ENCODE peak calls at places on chromosomes 4 and X, in four cellular contexts. One of them, this sample, is unnamed.

GRCh38 chrX:11619426-11619825 is 46.3 kb downstream of the ARHGAP6 start:
- DNase-seq in ELR: peak
- DNase-seq in Right ventricle myocardium superior: no peak
- DNase-seq in mucosa of descending colon: no peak
- DNase-seq in this sample: no peak

GRCh38 chr4:8315343-8316250 is 46.0 kb downstream of the HTRA3 start:
- DNase-seq in mucosa of descending colon: no peak
- DNase-seq in ELR: peak
- DNase-seq in Right ventricle myocardium superior: peak
- DNase-seq in this sample: no peak

GRCh38 chr4:77586953-77587383 is 18.7 kb upstream of the CXCL13 start:
- DNase-seq in ELR: no peak
- DNase-seq in Right ventricle myocardium superior: no peak
- DNase-seq in mucosa of descending colon: no peak
- DNase-seq in this sample: no peak

GRCh38 chr4:110193822-110194761 is 4.3 kb downstream of the ELOVL6 start:
- DNase-seq in ELR: peak
- DNase-seq in Right ventricle myocardium superior: peak
- DNase-seq in mucosa of descending colon: peak
- DNase-seq in this sample: no peak

GRCh38 chr4:4574792-4575191 is 32.9 kb upstream of the STX18 start:
- DNase-seq in Right ventricle myocardium superior: peak
- DNase-seq in ELR: peak
- DNase-seq in mucosa of descending colon: peak
- DNase-seq in this sample: no peak

GRCh38 chr4:102632236-102632635 is 128.5 kb downstream of the MANBA start:
- DNase-seq in Right ventricle myocardium superior: no peak
- DNase-seq in ELR: no peak
- DNase-seq in mucosa of descending colon: no peak
- DNase-seq in this sample: no peak

GRCh38 chr4:20444599-20445337 is 193.1 kb downstream of the SLIT2 start:
- DNase-seq in mucosa of descending colon: no peak
- DNase-seq in Right ventricle myocardium superior: no peak
- DNase-seq in ELR: no peak
- DNase-seq in this sample: no peak

GRCh38 chr4:25805255-25805860 is 57.4 kb downstream of the SEL1L3 start:
- DNase-seq in Right ventricle myocardium superior: no peak
- DNase-seq in ELR: no peak
- DNase-seq in mucosa of descending colon: no peak
- DNase-seq in this sample: no peak

GRCh38 chr4:126191536-126191935 is 876.8 kb downstream of the FAT4 start:
- DNase-seq in mucosa of descending colon: no peak
- DNase-seq in ELR: no peak
- DNase-seq in Right ventricle myocardium superior: no peak
- DNase-seq in this sample: no peak

GRCh38 chr4:69775488-69775887 is 15.1 kb upstream of the SULT1B1 start:
- DNase-seq in Right ventricle myocardium superior: no peak
- DNase-seq in mucosa of descending colon: no peak
- DNase-seq in ELR: no peak
- DNase-seq in this sample: no peak

GRCh38 chr4:151417766-151418376 is 8.9 kb downstream of the FHIP1A start:
- DNase-seq in mucosa of descending colon: no peak
- DNase-seq in Right ventricle myocardium superior: no peak
- DNase-seq in ELR: peak
- DNase-seq in this sample: no peak

GRCh38 chrX:72304877-72305276 is 837 bp downstream of the CITED1 start:
- DNase-seq in mucosa of descending colon: no peak
- DNase-seq in ELR: no peak
- DNase-seq in Right ventricle myocardium superior: no peak
- DNase-seq in this sample: no peak

This sample was measured in cortex of kidney.